ENCODE peak calls at places on chromosomes 11 and 22, in eight cellular contexts. Y, X, G, S, E, V, W and N are unnamed samples. For H3K27me3, the result is how much of the 10 kb centered on the place peaks cover.

GRCh38 chr11:13260196-13260962 is 17.2 kb upstream of the BMAL1 start:
- DNase-seq in Y (no peak), X (no peak), G (no peak), S (peak), E (no peak), V (no peak), W (no peak), N (no peak)

GRCh38 chr22:19331975-19332374 is 40.5 kb upstream of the CLTCL1 start:
- DNase-seq in Y (no peak), X (no peak), G (no peak), S (no peak), E (no peak), V (no peak), W (no peak), N (no peak)

GRCh38 chr22:27125539-27125938 is 468.2 kb downstream of the MIAT start:
- DNase-seq in Y (no peak), X (no peak), G (no peak), S (peak), E (no peak), V (no peak), W (no peak), N (no peak)

GRCh38 chr22:38841211-38841610 is 2.6 kb downstream of the NPTXR start:
- DNase-seq in Y (peak), X (no peak), G (no peak), S (no peak), E (no peak), V (no peak), W (no peak), N (no peak)

GRCh38 chr22:48088926-48089536 is 1326.6 kb downstream of the TBC1D22A start:
- DNase-seq in Y (no peak), X (no peak), G (no peak), S (no peak), E (peak), V (peak), W (no peak), N (no peak)

GRCh38 chr11:78274739-78275138 is 86.0 kb downstream of the USP35 start:
- DNase-seq in Y (no peak), X (no peak), G (no peak), S (no peak), E (no peak), V (no peak), W (no peak), N (no peak)

GRCh38 chr22:38314140-38314991 is 2.9 kb downstream of the CSNK1E start:
- DNase-seq in Y (no peak), X (peak), G (no peak), S (peak), E (no peak), V (no peak), W (peak), N (peak)

GRCh38 chr11:7514099-7514725 is 413 bp downstream of the PPFIBP2 start:
- DNase-seq in Y (no peak), X (peak), G (no peak), S (no peak), E (no peak), V (no peak), W (peak), N (no peak)

GRCh38 chr11:122796128-122796717 is 42.1 kb upstream of the CRTAM start:
- DNase-seq in Y (no peak), X (peak), G (no peak), S (no peak), E (peak), V (no peak), W (peak), N (no peak)

GRCh38 chr11:119434531-119435330 is 11.8 kb upstream of the THY1 start:
- DNase-seq in Y (no peak), X (no peak), G (no peak), S (no peak), E (no peak), V (no peak), W (no peak), N (no peak)

GRCh38 chr11:117597083-117597482 is 199.9 kb downstream of the DSCAML1 start:
- DNase-seq in Y (no peak), X (no peak), G (no peak), S (peak), E (peak), V (no peak), W (peak), N (no peak)

GRCh38 chr22:43275545-43275981 is 67.6 kb downstream of the SCUBE1 start:
- DNase-seq in Y (no peak), X (no peak), G (no peak), S (no peak), E (no peak), V (no peak), W (no peak), N (no peak)

GRCh38 chr11:73538381-73538872 is 59.5 kb downstream of the FAM168A start:
- DNase-seq in Y (no peak), X (no peak), G (peak), S (peak), E (no peak), V (no peak), W (no peak), N (peak)

GRCh38 chr11:72102162-72102561 is 935 bp downstream of the LAMTOR1 start:
- DNase-seq in Y (no peak), X (no peak), G (no peak), S (no peak), E (no peak), V (no peak), W (no peak), N (no peak)
- TF ChIP-seq CTCF in Y (no peak), X (no peak), G (no peak), S (no peak), E (no peak), V (no peak), W (no peak), N (no peak)

GRCh38 chr22:36937319-36938027 is 24.0 kb downstream of the CSF2RB start:
- DNase-seq in Y (no peak), X (no peak), G (no peak), S (no peak), E (no peak), V (no peak), W (no peak), N (no peak)

GRCh38 chr22:36934153-36934939 is 20.9 kb downstream of the CSF2RB start:
- DNase-seq in Y (no peak), X (no peak), G (no peak), S (no peak), E (no peak), V (no peak), W (no peak), N (no peak)

GRCh38 chr22:36934940-36935610 is 21.6 kb downstream of the CSF2RB start:
- DNase-seq in Y (no peak), X (no peak), G (no peak), S (no peak), E (no peak), V (no peak), W (no peak), N (no peak)

GRCh38 chr22:36936362-36937116 is 23.1 kb downstream of the CSF2RB start:
- DNase-seq in Y (no peak), X (no peak), G (no peak), S (no peak), E (peak), V (no peak), W (no peak), N (no peak)

DNA sequence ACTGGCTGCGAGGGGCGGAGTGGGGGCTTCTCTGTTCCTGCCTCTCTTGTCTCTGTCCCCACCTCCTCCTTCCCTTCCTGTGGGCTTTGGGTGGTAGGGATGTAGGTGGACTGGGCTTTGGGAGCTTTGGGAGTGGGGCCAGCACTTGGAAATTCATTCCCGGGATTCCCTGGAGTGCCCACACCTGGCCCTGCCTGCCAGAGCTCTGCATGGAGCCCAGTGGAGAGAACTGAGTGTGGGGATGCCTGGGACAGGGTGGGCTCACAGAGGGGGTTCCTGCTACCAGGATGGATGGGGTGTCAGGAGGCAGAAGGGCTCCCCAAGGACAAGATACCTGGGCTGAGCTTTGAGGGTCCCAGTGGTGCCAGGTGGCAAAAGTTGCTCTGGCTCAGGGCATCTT is 22.3 kb downstream of the CSF2RB start:
- DNase-seq in Y (no peak), X (no peak), G (no peak), S (no peak), E (no peak), V (no peak), W (no peak), N (no peak)
- H3K4me3 ChIP-seq in Y (no peak), X (no peak), G (no peak), S (no peak), E (no peak), V (no peak), W (no peak), N (no peak)

DNA sequence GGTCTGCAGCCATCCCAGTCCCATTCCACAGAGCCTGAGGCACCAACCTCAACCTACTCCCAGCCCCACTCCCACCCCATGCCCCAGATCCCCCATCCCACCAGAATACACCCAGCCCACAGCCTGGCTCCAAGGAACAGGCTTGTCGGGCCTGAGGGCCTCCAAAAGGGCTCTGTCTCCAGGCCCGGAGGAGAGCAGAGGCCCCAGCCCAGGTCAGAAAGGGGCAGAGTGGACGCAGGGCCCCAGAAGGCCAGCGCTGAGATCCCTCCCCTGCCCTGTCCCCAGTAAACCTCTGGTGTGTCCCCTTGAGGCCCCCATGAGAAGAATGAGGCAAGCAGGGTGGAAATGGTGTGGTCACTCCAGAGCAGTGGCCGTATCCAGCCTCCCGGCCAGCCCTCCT is 195.2 kb downstream of the IGLL1 start:
- DNase-seq in Y (no peak), X (no peak), G (no peak), S (no peak), E (no peak), V (no peak), W (no peak), N (no peak)
- H3K27me3 ChIP-seq in Y (under half), X (under half), G (under half), S (under half), E (under half), V (under half), W (under half), N (under half)

GRCh38 chr11:75598264-75598663 is 36.2 kb downstream of the SERPINH1 start:
- DNase-seq in Y (no peak), X (no peak), G (no peak), S (no peak), E (no peak), V (no peak), W (no peak), N (no peak)

GRCh38 chr11:75600356-75600755 is 38.3 kb downstream of the SERPINH1 start:
- DNase-seq in Y (no peak), X (no peak), G (no peak), S (no peak), E (no peak), V (no peak), W (no peak), N (no peak)

GRCh38 chr11:75597636-75598035 is 35.6 kb downstream of the SERPINH1 start:
- DNase-seq in Y (no peak), X (no peak), G (no peak), S (no peak), E (no peak), V (no peak), W (no peak), N (no peak)

GRCh38 chr11:75596914-75597313 is 34.9 kb downstream of the SERPINH1 start:
- DNase-seq in Y (no peak), X (no peak), G (no peak), S (no peak), E (no peak), V (no peak), W (no peak), N (no peak)

DNA sequence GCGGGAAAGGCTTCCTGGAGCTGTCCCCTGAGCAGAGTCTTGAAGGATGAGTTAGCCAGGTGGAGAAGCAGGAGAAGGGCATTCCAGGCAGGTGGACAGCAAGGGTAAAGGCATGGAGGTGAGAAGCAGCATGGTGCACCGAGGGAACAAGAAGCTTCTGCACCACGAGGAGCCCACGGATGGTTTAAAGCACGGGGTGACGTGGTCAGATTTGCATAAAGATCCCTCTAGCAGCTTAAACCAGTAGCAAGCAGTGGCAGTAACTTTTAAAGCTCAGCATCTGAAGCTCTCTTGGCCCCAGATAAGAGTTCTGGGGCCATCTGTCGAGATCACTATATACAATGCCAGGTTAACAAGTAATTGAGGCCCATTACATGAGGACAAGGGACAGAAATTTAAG is 36.8 kb downstream of the SERPINH1 start:
- DNase-seq in Y (no peak), X (no peak), G (no peak), S (no peak), E (no peak), V (no peak), W (no peak), N (no peak)
- TF ChIP-seq CTCF in Y (no peak), X (no peak), G (no peak), S (no peak), E (no peak), V (no peak), W (no peak), N (no peak)

DNA sequence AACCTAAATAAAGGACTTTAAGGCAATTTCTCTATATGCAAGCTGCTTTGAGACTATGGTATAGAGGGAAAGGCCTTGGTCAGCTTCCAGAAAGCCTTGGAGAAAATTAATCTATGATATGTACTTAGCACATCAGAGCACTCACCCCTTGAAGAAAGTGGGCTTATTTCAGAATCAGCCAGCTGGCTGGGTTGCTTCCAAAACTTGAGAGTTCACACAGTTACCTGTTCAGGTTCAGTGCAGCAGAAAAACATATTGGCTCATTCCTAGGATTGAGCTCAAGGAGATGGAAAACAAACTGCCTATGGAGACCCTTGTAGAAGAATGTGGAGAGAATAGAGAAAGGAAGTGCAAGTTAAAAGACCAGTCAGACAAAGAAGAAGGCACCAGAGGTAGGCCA is 22.7 kb downstream of the CCDC81 start:
- DNase-seq in Y (no peak), X (no peak), G (no peak), S (no peak), E (no peak), V (no peak), W (no peak), N (no peak)
- H3K4me3 ChIP-seq in Y (no peak), X (no peak), G (no peak), S (no peak), E (no peak), V (no peak), W (no peak), N (no peak)

GRCh38 chr11:2148253-2149000 is 9.2 kb upstream of the IGF2 start:
- DNase-seq in Y (no peak), X (no peak), G (no peak), S (no peak), E (no peak), V (no peak), W (no peak), N (no peak)

GRCh38 chr11:2149471-2150205 is 10.4 kb upstream of the IGF2 start:
- DNase-seq in Y (no peak), X (no peak), G (no peak), S (no peak), E (no peak), V (no peak), W (no peak), N (no peak)

GRCh38 chr11:2144549-2145220 is 5.5 kb upstream of the IGF2 start:
- DNase-seq in Y (no peak), X (no peak), G (no peak), S (no peak), E (no peak), V (no peak), W (no peak), N (no peak)

GRCh38 chr11:2146051-2146450 is 6.9 kb upstream of the IGF2 start:
- DNase-seq in Y (no peak), X (no peak), G (no peak), S (no peak), E (no peak), V (no peak), W (no peak), N (no peak)

GRCh38 chr11:2147391-2147790 is 8.2 kb upstream of the IGF2 start:
- DNase-seq in Y (no peak), X (no peak), G (no peak), S (no peak), E (no peak), V (no peak), W (no peak), N (no peak)
- H3K27me3 ChIP-seq in Y (half or more), X (under half), G (under half), S (under half), E (half or more), V (half or more), W (half or more), N (under half)

GRCh38 chr11:72478596-72479143 is 44.3 kb upstream of the CLPB start:
- DNase-seq in Y (no peak), X (no peak), G (no peak), S (no peak), E (no peak), V (no peak), W (no peak), N (no peak)

GRCh38 chr11:72483412-72484186 is 49.3 kb upstream of the CLPB start:
- DNase-seq in Y (no peak), X (no peak), G (no peak), S (peak), E (no peak), V (no peak), W (no peak), N (no peak)
- TF ChIP-seq CTCF in Y (no peak), X (no peak), G (no peak), S (no peak), E (no peak), V (no peak), W (no peak), N (no peak)

GRCh38 chr11:33734441-33735165 is 1.6 kb downstream of the CD59 start:
- DNase-seq in Y (no peak), X (no peak), G (no peak), S (peak), E (peak), V (no peak), W (peak), N (no peak)

GRCh38 chr11:33735166-33735425 is 1.1 kb downstream of the CD59 start:
- DNase-seq in Y (no peak), X (no peak), G (no peak), S (no peak), E (no peak), V (no peak), W (no peak), N (no peak)

GRCh38 chr11:33732176-33732575 is 4.0 kb downstream of the CD59 start:
- DNase-seq in Y (no peak), X (no peak), G (no peak), S (no peak), E (no peak), V (no peak), W (no peak), N (no peak)

GRCh38 chr11:33735426-33736147 is 636 bp downstream of the CD59 start:
- DNase-seq in Y (peak), X (peak), G (peak), S (peak), E (peak), V (no peak), W (peak), N (peak)

DNA sequence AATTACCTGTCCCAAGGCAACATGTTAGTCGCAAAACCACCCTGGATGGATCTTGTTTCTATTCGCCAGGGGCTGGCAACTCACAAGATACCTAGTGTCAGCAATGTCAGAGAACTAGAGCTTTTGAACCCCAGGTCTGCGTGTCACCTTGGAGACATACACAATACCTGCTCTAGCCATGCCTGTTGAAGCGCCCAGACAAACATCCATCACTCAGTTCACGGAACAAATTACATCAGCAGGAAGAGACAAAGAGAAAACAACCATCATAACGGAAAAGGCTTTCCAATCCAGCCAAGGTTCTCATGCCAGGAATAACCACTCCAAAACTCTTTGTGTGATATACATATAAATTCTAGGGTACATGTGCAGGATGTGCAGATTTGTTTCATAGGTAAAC is 2.2 kb downstream of the CD59 start:
- DNase-seq in Y (no peak), X (no peak), G (no peak), S (no peak), E (no peak), V (no peak), W (no peak), N (no peak)
- H3K4me3 ChIP-seq in Y (no peak), X (no peak), G (peak), S (peak), E (peak), V (peak), W (no peak), N (no peak)

GRCh38 chr11:120775986-120776682 is 247.8 kb upstream of the TBCEL start:
- DNase-seq in Y (no peak), X (no peak), G (no peak), S (no peak), E (no peak), V (no peak), W (no peak), N (no peak)
- H3K27me3 ChIP-seq in Y (under half), X (under half), G (under half), S (under half), E (under half), V (under half), W (under half), N (under half)

GRCh38 chr11:19519344-19519743 is 193.3 kb upstream of the NAV2 start:
- DNase-seq in Y (no peak), X (no peak), G (no peak), S (no peak), E (no peak), V (no peak), W (no peak), N (no peak)
- TF ChIP-seq CTCF in Y (no peak), X (no peak), G (peak), S (no peak), E (no peak), V (no peak), W (no peak), N (no peak)